ENCODE peak calls at places on chromosome 7, in five cellular contexts. One of them, this sample, is unnamed.

GRCh38 chr7:94908204-94909022 is 1.0 kb downstream of the PPP1R9A start:
- DNase-seq in HCT116: peak; percentile 16
- DNase-seq in sigmoid colon: peak; percentile 72
- DNase-seq in heart left ventricle: peak; percentile 19
- DNase-seq in H54: peak; percentile 18
- DNase-seq in this sample: peak; percentile 8

GRCh38 chr7:5488286-5488878 is 64.7 kb upstream of the TNRC18 start:
- DNase-seq in HCT116: no peak
- DNase-seq in sigmoid colon: no peak
- DNase-seq in heart left ventricle: no peak
- DNase-seq in H54: no peak
- DNase-seq in this sample: no peak

GRCh38 chr7:66739953-66740301 is 606 bp upstream of the RABGEF1 start:
- DNase-seq in HCT116: no peak
- DNase-seq in sigmoid colon: no peak
- DNase-seq in heart left ventricle: no peak
- DNase-seq in H54: no peak
- DNase-seq in this sample: no peak

GRCh38 chr7:50564630-50565558 is at the start of gene DDC:
- DNase-seq in HCT116: no peak
- DNase-seq in sigmoid colon: no peak
- DNase-seq in heart left ventricle: no peak
- DNase-seq in H54: no peak
- DNase-seq in this sample: no peak

GRCh38 chr7:94249631-94250030 is 145.1 kb upstream of the COL1A2 start:
- DNase-seq in HCT116: no peak
- DNase-seq in sigmoid colon: no peak
- DNase-seq in heart left ventricle: no peak
- DNase-seq in H54: no peak
- DNase-seq in this sample: no peak

GRCh38 chr7:134589491-134589941 is 40.6 kb downstream of the AKR1B15 start:
- DNase-seq in HCT116: no peak
- DNase-seq in sigmoid colon: no peak
- DNase-seq in heart left ventricle: no peak
- DNase-seq in H54: no peak
- DNase-seq in this sample: no peak

GRCh38 chr7:91325731-91326130 is 61.5 kb downstream of the FZD1 start:
- DNase-seq in HCT116: no peak
- DNase-seq in sigmoid colon: no peak
- DNase-seq in heart left ventricle: no peak
- DNase-seq in H54: no peak
- DNase-seq in this sample: no peak

GRCh38 chr7:21261627-21262564 is 166.0 kb upstream of the SP4 start:
- DNase-seq in HCT116: peak; percentile 44
- DNase-seq in sigmoid colon: no peak
- DNase-seq in heart left ventricle: peak; percentile 17
- DNase-seq in H54: peak; percentile 19
- DNase-seq in this sample: no peak

GRCh38 chr7:127066974-127067373 is 185.8 kb downstream of the GRM8 start:
- DNase-seq in HCT116: no peak
- DNase-seq in sigmoid colon: no peak
- DNase-seq in heart left ventricle: no peak
- DNase-seq in H54: no peak
- DNase-seq in this sample: no peak

GRCh38 chr7:39158367-39158766 is 180.7 kb downstream of the POU6F2 start:
- DNase-seq in HCT116: no peak
- DNase-seq in sigmoid colon: no peak
- DNase-seq in heart left ventricle: no peak
- DNase-seq in H54: no peak
- DNase-seq in this sample: no peak

GRCh38 chr7:88218836-88219605 is 817 bp downstream of the SRI start:
- DNase-seq in HCT116: no peak
- DNase-seq in sigmoid colon: peak; percentile 76
- DNase-seq in heart left ventricle: peak; percentile 42
- DNase-seq in H54: peak; percentile 12
- DNase-seq in this sample: peak; percentile 28

GRCh38 chr7:122887848-122888247 is 1.6 kb upstream of the CADPS2 start:
- DNase-seq in HCT116: no peak
- DNase-seq in sigmoid colon: no peak
- DNase-seq in heart left ventricle: no peak
- DNase-seq in H54: no peak
- DNase-seq in this sample: no peak

GRCh38 chr7:122884186-122884585 is 2.1 kb downstream of the CADPS2 start:
- DNase-seq in HCT116: no peak
- DNase-seq in sigmoid colon: no peak
- DNase-seq in heart left ventricle: no peak
- DNase-seq in H54: no peak
- DNase-seq in this sample: no peak

GRCh38 chr7:122885583-122886356 is 490 bp downstream of the CADPS2 start:
- DNase-seq in HCT116: no peak
- DNase-seq in sigmoid colon: peak; percentile 67
- DNase-seq in heart left ventricle: peak; percentile 31
- DNase-seq in H54: peak; percentile 44
- DNase-seq in this sample: no peak

GRCh38 chr7:122887198-122887597 is 938 bp upstream of the CADPS2 start:
- DNase-seq in HCT116: peak; percentile 51
- DNase-seq in sigmoid colon: peak; percentile 78
- DNase-seq in heart left ventricle: peak; percentile 63
- DNase-seq in H54: peak; percentile 33
- DNase-seq in this sample: peak; percentile 55

GRCh38 chr7:122886357-122887081 is at the start of gene CADPS2:
- DNase-seq in HCT116: peak; percentile 71
- DNase-seq in sigmoid colon: peak; percentile 93
- DNase-seq in heart left ventricle: peak; percentile 87
- DNase-seq in H54: peak; percentile 92
- DNase-seq in this sample: peak; percentile 70
- TF ChIP-seq POLR2A in HCT116: peak; percentile 35
- TF ChIP-seq POLR2A in sigmoid colon: peak; percentile 41
- TF ChIP-seq POLR2A in heart left ventricle: peak; percentile 83
- TF ChIP-seq POLR2A in H54: peak; percentile 28
- TF ChIP-seq POLR2A in this sample: peak; percentile 70

DNA sequence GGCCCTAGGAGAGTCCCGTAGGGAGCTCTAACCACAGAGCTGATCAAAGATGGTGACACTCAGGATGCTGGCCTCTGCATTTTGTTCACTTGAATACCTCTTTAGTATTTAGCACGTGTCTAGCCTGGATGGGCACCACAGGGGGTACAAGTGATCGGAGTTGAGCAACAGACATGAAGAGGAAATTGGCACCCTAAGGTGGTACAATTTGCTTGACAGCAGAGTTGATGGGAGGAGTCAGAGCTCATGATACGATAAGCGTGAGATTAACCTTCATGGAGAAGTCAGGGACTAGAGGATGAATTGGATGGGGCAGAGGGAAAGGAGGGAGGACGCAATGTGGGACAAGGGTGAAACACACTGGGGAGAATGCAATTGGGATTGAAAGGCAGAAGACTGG is 9.9 kb upstream of the ZNF212 start:
- DNase-seq in HCT116: no peak
- DNase-seq in sigmoid colon: no peak
- DNase-seq in heart left ventricle: no peak
- DNase-seq in H54: no peak
- DNase-seq in this sample: no peak
- TF ChIP-seq POLR2A in HCT116: no peak
- TF ChIP-seq POLR2A in sigmoid colon: no peak
- TF ChIP-seq POLR2A in heart left ventricle: no peak
- TF ChIP-seq POLR2A in H54: no peak
- TF ChIP-seq POLR2A in this sample: no peak

DNA sequence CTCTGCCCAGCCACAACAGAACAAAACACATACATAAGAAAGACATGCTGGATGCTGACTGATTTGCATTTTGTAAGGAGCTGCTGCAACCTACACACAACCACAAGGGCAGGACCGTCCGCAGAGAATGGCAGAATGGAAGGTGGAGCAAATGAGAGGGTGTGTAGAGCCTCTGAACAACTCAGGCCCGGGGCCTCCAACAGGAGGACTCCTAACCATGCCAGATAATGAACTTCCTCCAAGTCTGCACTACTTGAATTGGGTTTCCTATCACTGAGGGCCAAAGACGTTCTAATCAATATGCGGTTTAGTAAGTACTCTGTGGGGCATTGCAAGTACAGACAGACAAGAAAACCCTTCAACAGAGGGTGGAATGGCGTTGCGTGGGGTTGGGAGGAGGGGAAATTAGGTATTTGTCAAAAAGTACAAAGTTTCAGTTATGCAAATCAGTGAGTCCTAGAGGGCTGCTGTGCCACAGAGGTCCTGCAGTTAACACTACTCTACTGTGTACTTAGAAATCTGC is 14.6 kb downstream of the VOPP1 start:
- DNase-seq in HCT116: no peak
- DNase-seq in sigmoid colon: no peak
- DNase-seq in heart left ventricle: no peak
- DNase-seq in H54: no peak
- DNase-seq in this sample: no peak
- TF ChIP-seq POLR2A in HCT116: no peak
- TF ChIP-seq POLR2A in sigmoid colon: no peak
- TF ChIP-seq POLR2A in heart left ventricle: no peak
- TF ChIP-seq POLR2A in H54: no peak
- TF ChIP-seq POLR2A in this sample: no peak

DNA sequence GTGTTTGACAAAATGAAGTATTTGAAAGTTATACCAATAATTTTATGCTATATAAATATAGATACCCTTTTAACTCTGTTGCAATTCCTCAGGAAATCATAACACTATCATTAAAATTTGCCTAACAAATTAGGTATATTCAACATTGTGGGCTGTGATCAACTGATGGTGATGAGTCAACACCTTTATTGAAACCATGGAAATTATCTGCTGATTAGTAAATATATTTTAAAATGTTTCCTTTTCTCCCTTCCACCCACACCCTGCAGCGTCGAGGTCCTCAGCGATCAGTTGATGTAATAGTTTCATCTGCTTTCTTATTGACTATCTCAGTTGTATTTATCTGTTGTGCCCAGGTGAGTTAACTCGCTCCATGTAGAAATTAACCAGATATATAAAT is 143.9 kb downstream of the PHTF2 start:
- DNase-seq in HCT116: no peak
- DNase-seq in sigmoid colon: no peak
- DNase-seq in heart left ventricle: no peak
- DNase-seq in H54: no peak
- DNase-seq in this sample: no peak
- TF ChIP-seq POLR2A in HCT116: no peak
- TF ChIP-seq POLR2A in sigmoid colon: no peak
- TF ChIP-seq POLR2A in heart left ventricle: no peak
- TF ChIP-seq POLR2A in H54: no peak
- TF ChIP-seq POLR2A in this sample: no peak

DNA sequence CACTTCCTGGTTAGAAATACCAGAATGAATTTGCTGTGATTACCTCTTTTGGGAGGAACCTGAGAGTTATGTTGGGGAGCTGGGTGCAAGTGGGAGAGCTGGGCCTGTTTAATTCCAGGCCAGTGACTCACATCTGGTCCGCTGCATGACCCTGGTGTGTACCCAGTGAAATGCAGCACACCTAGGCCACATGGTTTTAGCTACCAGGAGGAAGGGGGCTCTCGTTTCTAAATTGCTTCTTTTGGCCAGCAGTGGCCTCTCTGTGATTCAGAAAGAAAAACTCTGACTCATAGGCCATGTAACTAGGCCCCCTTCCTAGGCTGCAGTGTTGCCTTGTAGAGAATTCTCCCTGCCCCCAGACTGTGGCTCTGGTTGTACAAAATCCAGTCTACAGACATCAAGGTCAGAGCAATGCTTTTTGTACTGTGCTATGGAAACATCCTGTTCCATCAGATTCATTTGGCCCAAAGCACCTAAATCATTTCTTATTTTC is 6.7 kb downstream of the AGFG2 start:
- DNase-seq in HCT116: peak; percentile 81
- DNase-seq in sigmoid colon: peak; percentile 88
- DNase-seq in heart left ventricle: no peak
- DNase-seq in H54: peak; percentile 79
- DNase-seq in this sample: no peak
- TF ChIP-seq POLR2A in HCT116: no peak
- TF ChIP-seq POLR2A in sigmoid colon: no peak
- TF ChIP-seq POLR2A in heart left ventricle: no peak
- TF ChIP-seq POLR2A in H54: no peak
- TF ChIP-seq POLR2A in this sample: no peak

GRCh38 chr7:99389772-99390171 is 15.2 kb downstream of the ARPC1B start:
- DNase-seq in HCT116: no peak
- DNase-seq in sigmoid colon: no peak
- DNase-seq in heart left ventricle: no peak
- DNase-seq in H54: no peak
- DNase-seq in this sample: no peak
- TF ChIP-seq POLR2A in HCT116: no peak
- TF ChIP-seq POLR2A in sigmoid colon: no peak
- TF ChIP-seq POLR2A in heart left ventricle: no peak
- TF ChIP-seq POLR2A in H54: no peak
- TF ChIP-seq POLR2A in this sample: no peak

GRCh38 chr7:150951521-150951920 is 26.6 kb downstream of the KCNH2 start:
- DNase-seq in HCT116: no peak
- DNase-seq in sigmoid colon: peak; percentile 56
- DNase-seq in heart left ventricle: no peak
- DNase-seq in H54: no peak
- DNase-seq in this sample: no peak
- TF ChIP-seq POLR2A in HCT116: no peak
- TF ChIP-seq POLR2A in sigmoid colon: no peak
- TF ChIP-seq POLR2A in heart left ventricle: no peak
- TF ChIP-seq POLR2A in H54: no peak
- TF ChIP-seq POLR2A in this sample: no peak